ENCODE peak calls at places on chromosomes 12 and 14, in nine cellular contexts. U is activated T-helper 1 cell treated with anti-CD3 and anti-CD28 coated beads, Interleukin-12 subunit alpha, Interleukin-12 subunit beta, Interleukin-2, Interleukin-4 antibody, amounts not matched to agents 30 ng/mL and 10 ng/mL and 1 ng/mL, durations not matched to agents 14 hours and 24 hours and 36 hours; L is Peyer's patch; D is T-helper 1 cell; I is ELF-1; R is T-helper 9 cell; Y is iPS-NIHi11; W is NCI-H226; S is stimulated activated CD4-positive, alpha-beta T cell treated with anti-CD3 and anti-CD28 coated beads, Interleukin-1b, Interleukin-23, amount 100 ng/mL, for 1 hour. K is an unnamed sample.

GRCh38 chr12:132458441-132459225 is 31.3 kb upstream of the FBRSL1 start:
- DNase-seq in L (no peak), W (no peak), R (no peak), D (no peak), S (no peak), Y (no peak), U (no peak), I (no peak), K (no peak)

GRCh38 chr14:105919458-105920150 is 393.2 kb downstream of the TMEM121 start:
- DNase-seq in L (no peak), R (no peak), W (no peak), D (no peak), Y (no peak), U (no peak), I (no peak), S (no peak), K (no peak)

GRCh38 chr12:2637371-2637770 is 157.4 kb upstream of the FKBP4 start:
- DNase-seq in W (no peak), D (no peak), I (peak), Y (no peak), S (no peak), L (no peak), U (no peak), R (no peak), K (no peak)

GRCh38 chr12:57233357-57234232 is 4.1 kb downstream of the SHMT2 start:
- DNase-seq in D (no peak), L (no peak), Y (no peak), S (no peak), U (no peak), R (no peak), W (peak), I (no peak), K (peak)

GRCh38 chr12:96912261-96912660 is 5.2 kb downstream of the NEDD1 start:
- DNase-seq in L (no peak), Y (no peak), U (no peak), W (no peak), I (no peak), S (no peak), D (no peak), R (no peak), K (no peak)

GRCh38 chr14:35342160-35343010 is 50.2 kb downstream of the PSMA6 start:
- DNase-seq in W (no peak), L (no peak), D (no peak), U (no peak), I (peak), R (no peak), S (no peak), Y (no peak), K (peak)

GRCh38 chr12:19150273-19150895 is 20.9 kb downstream of the PLEKHA5 start:
- DNase-seq in D (no peak), R (no peak), Y (no peak), L (no peak), I (no peak), W (peak), S (no peak), U (no peak), K (peak)

GRCh38 chr14:90842726-90843125 is 26.5 kb upstream of the TTC7B start:
- DNase-seq in D (no peak), S (no peak), R (no peak), Y (no peak), W (no peak), U (no peak), L (no peak), I (no peak), K (no peak)

GRCh38 chr12:118537481-118537917 is 161.1 kb downstream of the SUDS3 start:
- DNase-seq in U (no peak), I (no peak), D (no peak), L (no peak), R (no peak), W (no peak), S (no peak), Y (peak), K (no peak)

GRCh38 chr12:26338574-26339572 is 143.5 kb downstream of the SSPN start:
- DNase-seq in S (no peak), L (no peak), R (no peak), U (no peak), D (no peak), I (peak), W (peak), Y (no peak), K (no peak)

GRCh38 chr12:124053855-124054254 is 80.8 kb downstream of the ZNF664 start:
- DNase-seq in I (peak), U (no peak), R (no peak), D (no peak), S (no peak), L (no peak), W (no peak), Y (peak), K (peak)

GRCh38 chr12:17992002-17992656 is 97.9 kb downstream of the RERGL start:
- DNase-seq in S (no peak), U (no peak), D (peak), L (no peak), Y (peak), R (no peak), W (no peak), I (no peak), K (peak)

GRCh38 chr14:30656190-30656632 is 34.1 kb downstream of the SCFD1 start:
- DNase-seq in Y (peak), R (no peak), L (no peak), S (peak), I (peak), W (no peak), D (peak), U (no peak), K (peak)

GRCh38 chr12:110590806-110591326 is 7.7 kb upstream of the PPTC7 start:
- DNase-seq in Y (no peak), D (peak), U (peak), I (no peak), L (no peak), W (no peak), S (no peak), R (no peak), K (peak)

GRCh38 chr12:6376079-6376941 is 947 bp upstream of the SCNN1A start:
- DNase-seq in L (no peak), Y (peak), R (no peak), W (peak), D (no peak), S (no peak), I (peak), U (no peak), K (peak)

K was measured in fibroblast of villous mesenchyme.